ENCODE peak calls at places on chromosome 4, in six cellular contexts. B is GM04504, O is AG09319, J is T-helper 2 cell, Q is pancreas, H is NCI-H1092 treated with DMSO at 0.1 percent for 48 hours. Z is an unnamed sample.

GRCh38 chr4:175451238-175451965 is 360.7 kb downstream of the GPM6A start:
- DNase-seq in H (no peak), Q (no peak), O (no peak), B (no peak), J (no peak), Z (no peak)

GRCh38 chr4:88352062-88352461 is 26.6 kb upstream of the HERC6 start:
- DNase-seq in O (peak), B (peak), H (no peak), J (no peak), Q (no peak), Z (no peak)

GRCh38 chr4:128660361-128660964 is 149.0 kb upstream of the JADE1 start:
- DNase-seq in J (no peak), H (no peak), O (peak), Q (no peak), B (no peak), Z (no peak)

GRCh38 chr4:76758290-76758882 is 139.6 kb downstream of the SOWAHB start:
- DNase-seq in B (peak), Q (no peak), H (peak), J (no peak), O (no peak), Z (no peak)

GRCh38 chr4:173507471-173508385 is 22.3 kb downstream of the HAND2 start:
- DNase-seq in Q (no peak), B (no peak), H (no peak), J (no peak), O (no peak), Z (no peak)

GRCh38 chr4:42143996-42144395 is 8.5 kb downstream of the BEND4 start:
- DNase-seq in J (no peak), O (no peak), H (no peak), Q (no peak), B (no peak), Z (no peak)

GRCh38 chr4:76023381-76023780 is at the start of gene CXCL10:
- DNase-seq in H (no peak), Q (no peak), J (no peak), B (no peak), O (no peak), Z (no peak)

GRCh38 chr4:123547167-123547817 is 150.7 kb downstream of the SPRY1 start:
- DNase-seq in J (no peak), Q (peak), B (no peak), O (no peak), H (no peak), Z (peak)

GRCh38 chr4:136320471-136320813 is 1211.9 kb downstream of the PCDH18 start:
- DNase-seq in H (no peak), O (no peak), B (no peak), Q (no peak), J (no peak), Z (no peak)

GRCh38 chr4:67871867-67872266 is 11.9 kb downstream of the TMPRSS11D start:
- DNase-seq in H (peak), J (no peak), O (peak), Q (no peak), B (peak), Z (no peak)

GRCh38 chr4:37528161-37528560 is 158.0 kb downstream of the RELL1 start:
- DNase-seq in H (no peak), B (no peak), Q (peak), O (no peak), J (no peak), Z (no peak)

GRCh38 chr4:107854326-107855030 is 29.7 kb downstream of the SGMS2 start:
- DNase-seq in B (peak), Q (no peak), H (no peak), J (no peak), O (no peak), Z (no peak)

GRCh38 chr4:3342182-3342854 is 49.5 kb downstream of the RGS12 start:
- DNase-seq in O (peak), B (peak), J (no peak), H (peak), Q (no peak), Z (no peak)

GRCh38 chr4:127015616-127016015 is 617.1 kb upstream of the INTU start:
- DNase-seq in Q (no peak), H (peak), B (no peak), J (no peak), O (no peak), Z (no peak)

GRCh38 chr4:144304025-144304424 is 163.5 kb upstream of the GYPA start:
- DNase-seq in J (no peak), H (no peak), B (no peak), O (no peak), Q (no peak), Z (no peak)

GRCh38 chr4:104022871-104023270 is 303.1 kb upstream of the TACR3 start:
- DNase-seq in J (no peak), H (no peak), Q (no peak), B (no peak), O (no peak), Z (no peak)

GRCh38 chr4:48262926-48263325 is 6.7 kb downstream of the TEC start:
- DNase-seq in H (no peak), Q (no peak), J (no peak), B (no peak), O (no peak), Z (no peak)

GRCh38 chr4:43457866-43458265 is 565.4 kb downstream of the GRXCR1 start:
- DNase-seq in O (no peak), H (no peak), Q (no peak), J (no peak), B (no peak), Z (no peak)

GRCh38 chr4:140222175-140222574 is 68.2 kb upstream of the MAML3 start:
- DNase-seq in Q (no peak), H (no peak), B (no peak), O (no peak), J (no peak), Z (no peak)

Z was measured in posterior cingulate gyrus.